ENCODE peak calls at places on chromosomes 7 and 10, in four cellular contexts. L is Panc1, C is heart left ventricle, T is neural progenitor cell. E is an unnamed sample.

GRCh38 chr10:91043173-91043910 is 122.5 kb upstream of the ANKRD1 start:
- DNase-seq in L (no peak), C (no peak), T (peak), E (peak)

GRCh38 chr7:157113607-157114006 is 25.1 kb upstream of the UBE3C start:
- DNase-seq in L (no peak), C (no peak), T (no peak), E (no peak)

GRCh38 chr10:131021246-131021895 is 290.1 kb downstream of the TCERG1L start:
- DNase-seq in L (no peak), C (no peak), T (no peak), E (no peak)

GRCh38 chr7:134778941-134779740 is at the start of gene CALD1:
- DNase-seq in L (peak), C (peak), T (peak), E (peak)

GRCh38 chr7:151876899-151877777 is at the start of gene PRKAG2:
- DNase-seq in L (no peak), C (peak), T (peak), E (peak)

GRCh38 chr7:105336009-105336408 is 52.7 kb downstream of the SRPK2 start:
- DNase-seq in L (no peak), C (no peak), T (no peak), E (no peak)

GRCh38 chr7:92631830-92632487 is 41.8 kb upstream of the FAM133B start:
- DNase-seq in L (no peak), C (no peak), T (no peak), E (no peak)

GRCh38 chr7:155486783-155487508 is 29.0 kb downstream of the EN2 start:
- DNase-seq in L (no peak), C (no peak), T (no peak), E (no peak)

DNA sequence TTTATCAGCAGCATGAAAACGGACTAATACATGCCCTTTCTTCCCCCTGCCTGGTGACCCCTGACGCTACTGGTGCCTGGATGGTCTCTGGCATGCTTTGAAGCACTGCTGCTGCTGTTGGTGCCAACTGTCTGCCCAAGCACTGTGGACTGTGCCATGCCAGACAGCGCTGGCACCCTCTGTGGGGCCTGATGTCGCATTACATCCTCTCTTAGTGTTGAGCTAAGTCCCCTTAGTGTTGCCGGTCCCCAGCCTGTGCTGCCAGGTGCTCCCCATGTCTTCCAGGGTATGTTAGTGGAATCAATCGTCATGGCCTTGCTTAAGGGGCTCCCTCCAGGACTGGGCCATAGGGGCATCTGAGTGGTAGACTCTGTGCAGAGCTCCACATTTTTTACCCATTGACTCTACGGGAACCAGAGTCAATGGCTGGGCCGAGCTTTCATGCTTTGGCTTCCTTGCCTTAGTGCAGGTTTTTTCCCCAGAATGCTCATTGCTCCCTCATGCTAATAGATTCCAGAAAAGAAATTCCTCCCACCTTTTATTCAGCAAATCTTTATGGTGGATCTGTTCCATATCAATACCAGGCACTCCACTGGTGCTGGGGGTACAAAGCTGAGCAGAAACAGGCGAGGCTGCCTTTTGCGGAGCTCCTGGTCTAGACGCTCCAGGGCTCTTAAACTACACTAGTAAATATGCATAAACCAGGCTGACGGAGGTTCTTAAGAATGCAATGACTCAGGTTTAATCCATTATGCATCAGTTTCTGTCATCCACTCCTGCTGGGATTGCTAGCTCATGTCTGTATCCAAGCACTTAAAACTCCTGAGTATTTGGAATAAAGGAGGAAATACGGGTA is 21.8 kb upstream of the MRC1 start:
- DNase-seq in L (peak), C (no peak), T (no peak), E (no peak)
- H3K4me3 ChIP-seq in L (no peak), C (no peak), T (no peak), E (no peak)

GRCh38 chr7:35695987-35696386 is 1.1 kb upstream of the HERPUD2 start:
- DNase-seq in L (no peak), C (no peak), T (no peak), E (no peak)
- H3K4me3 ChIP-seq in L (peak), C (peak), T (peak), E (no peak)

GRCh38 chr10:101237080-101237817 is 8.0 kb upstream of the LBX1 start:
- DNase-seq in L (no peak), C (no peak), T (peak), E (no peak)

GRCh38 chr10:101234333-101234732 is 5.1 kb upstream of the LBX1 start:
- DNase-seq in L (no peak), C (no peak), T (no peak), E (no peak)

GRCh38 chr10:101233863-101234262 is 4.6 kb upstream of the LBX1 start:
- DNase-seq in L (no peak), C (no peak), T (no peak), E (no peak)

GRCh38 chr10:101236376-101237079 is 7.3 kb upstream of the LBX1 start:
- DNase-seq in L (no peak), C (no peak), T (peak), E (no peak)

GRCh38 chr10:101235766-101236165 is 6.5 kb upstream of the LBX1 start:
- DNase-seq in L (no peak), C (no peak), T (peak), E (no peak)
- H3K4me3 ChIP-seq in L (no peak), C (no peak), T (no peak), E (no peak)

GRCh38 chr7:141072548-141073172 is 1.2 kb upstream of the TMEM178B start:
- DNase-seq in L (no peak), C (peak), T (peak), E (peak)
- H3K4me3 ChIP-seq in L (peak), C (peak), T (peak), E (peak)

GRCh38 chr10:124695259-124695658 is 48.9 kb downstream of the FAM53B start:
- DNase-seq in L (no peak), C (no peak), T (no peak), E (no peak)

GRCh38 chr10:124696446-124697392 is 47.5 kb downstream of the FAM53B start:
- DNase-seq in L (no peak), C (no peak), T (no peak), E (no peak)

GRCh38 chr10:124698560-124699470 is 45.4 kb downstream of the FAM53B start:
- DNase-seq in L (no peak), C (no peak), T (no peak), E (no peak)

GRCh38 chr10:124697837-124698559 is 46.2 kb downstream of the FAM53B start:
- DNase-seq in L (no peak), C (no peak), T (peak), E (no peak)

DNA sequence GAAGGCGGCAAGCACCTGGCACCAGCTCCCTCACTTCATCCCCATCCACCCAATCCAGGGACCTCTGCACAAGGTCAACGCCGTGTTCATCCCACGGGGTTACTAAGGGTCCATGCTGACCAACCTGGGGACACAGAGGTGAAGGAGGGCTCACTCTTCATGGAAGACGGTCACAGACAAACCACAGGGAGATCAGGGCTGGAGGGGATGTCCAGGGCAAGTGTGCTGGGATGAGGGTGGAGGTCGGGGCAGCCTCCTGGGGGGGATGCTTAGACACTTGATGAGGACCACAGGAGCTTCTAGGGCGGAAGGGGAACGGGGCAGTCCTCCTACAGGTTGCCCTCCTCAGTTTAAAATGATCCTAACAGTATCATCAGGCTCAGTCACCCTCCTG is 46.7 kb downstream of the FAM53B start:
- DNase-seq in L (no peak), C (no peak), T (no peak), E (no peak)
- H3K4me3 ChIP-seq in L (no peak), C (no peak), T (no peak), E (no peak)

DNA sequence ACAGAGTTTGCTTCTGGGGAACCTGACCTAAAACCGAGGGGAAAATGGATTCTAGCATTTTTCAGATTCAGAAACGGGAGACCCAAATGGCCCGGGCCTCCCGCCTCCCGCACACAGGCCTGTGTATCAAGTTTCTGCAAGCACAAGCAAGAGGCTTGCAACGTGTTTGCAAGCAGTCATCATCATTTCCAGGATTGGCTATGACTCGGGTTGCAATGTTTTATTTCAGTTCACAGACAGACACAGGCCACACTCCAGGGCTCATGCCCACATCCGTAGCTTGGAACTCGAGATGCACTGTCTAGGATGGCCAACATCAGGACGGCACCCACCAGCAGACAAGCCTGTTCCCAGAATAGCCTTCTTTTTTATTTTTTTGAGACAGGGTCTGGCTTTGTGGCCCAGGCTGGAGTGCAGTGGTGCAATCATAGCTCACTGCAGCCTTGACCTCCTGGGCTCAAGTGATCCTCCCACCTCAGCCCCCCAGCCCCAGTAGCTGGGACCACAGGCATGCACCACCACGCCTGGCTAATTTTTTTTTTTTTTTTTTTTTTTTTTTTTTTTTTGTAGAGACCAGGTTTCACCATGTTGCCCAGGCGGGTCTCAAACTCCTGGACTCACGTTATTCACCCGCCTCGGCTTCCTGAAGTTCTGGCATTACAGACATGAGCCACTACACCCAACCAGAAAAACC is 68.1 kb upstream of the FOXK1 start:
- DNase-seq in L (no peak), C (no peak), T (no peak), E (no peak)
- H3K4me3 ChIP-seq in L (peak), C (peak), T (no peak), E (no peak)